ENCODE peak calls at places on chromosomes 1 and 21, in four cellular contexts. One of them, this sample, is unnamed.

GRCh38 chr1:167554028-167554779 is 642 bp upstream of the CREG1 start:
- DNase-seq in DND-41: no peak
- DNase-seq in IMR-90: no peak
- DNase-seq in tibial artery: no peak
- DNase-seq in this sample: no peak

GRCh38 chr1:23600283-23600682 is 41.0 kb upstream of the ID3 start:
- DNase-seq in DND-41: no peak
- DNase-seq in IMR-90: no peak
- DNase-seq in tibial artery: no peak
- DNase-seq in this sample: no peak

GRCh38 chr21:16589046-16589445 is 859.3 kb downstream of the USP25 start:
- DNase-seq in DND-41: no peak
- DNase-seq in IMR-90: no peak
- DNase-seq in tibial artery: no peak
- DNase-seq in this sample: peak; percentile 16

GRCh38 chr1:78060857-78061563 is 15.2 kb downstream of the GIPC2 start:
- DNase-seq in DND-41: no peak
- DNase-seq in IMR-90: no peak
- DNase-seq in tibial artery: no peak
- DNase-seq in this sample: peak; percentile 90

GRCh38 chr1:159307338-159307737 is 5.2 kb downstream of the FCER1A start:
- DNase-seq in DND-41: no peak
- DNase-seq in IMR-90: no peak
- DNase-seq in tibial artery: no peak
- DNase-seq in this sample: no peak

GRCh38 chr1:145926706-145927072 is 595 bp downstream of the RBM8A start:
- DNase-seq in DND-41: no peak
- DNase-seq in IMR-90: no peak
- DNase-seq in tibial artery: no peak
- DNase-seq in this sample: no peak

GRCh38 chr1:206551985-206552325 is 44.6 kb downstream of the RASSF5 start:
- DNase-seq in DND-41: no peak
- DNase-seq in IMR-90: no peak
- DNase-seq in tibial artery: no peak
- DNase-seq in this sample: no peak

GRCh38 chr1:8431028-8431427 is 113.1 kb downstream of the SLC45A1 start:
- DNase-seq in DND-41: peak; percentile 66
- DNase-seq in IMR-90: no peak
- DNase-seq in tibial artery: no peak
- DNase-seq in this sample: no peak

GRCh38 chr1:112209493-112209892 is 186.5 kb upstream of the CTTNBP2NL start:
- DNase-seq in DND-41: no peak
- DNase-seq in IMR-90: no peak
- DNase-seq in tibial artery: no peak
- DNase-seq in this sample: peak; percentile 42

GRCh38 chr1:228315945-228316588 is 90.6 kb downstream of the TRIM11 start:
- DNase-seq in DND-41: no peak
- DNase-seq in IMR-90: no peak
- DNase-seq in tibial artery: peak; percentile 61
- DNase-seq in this sample: no peak

GRCh38 chr1:32754282-32755097 is 51.9 kb upstream of the SYNC start:
- DNase-seq in DND-41: no peak
- DNase-seq in IMR-90: peak; percentile 42
- DNase-seq in tibial artery: no peak
- DNase-seq in this sample: peak; percentile 61

GRCh38 chr1:205348559-205349477 is 7.9 kb downstream of the KLHDC8A start:
- DNase-seq in DND-41: no peak
- DNase-seq in IMR-90: no peak
- DNase-seq in tibial artery: no peak
- DNase-seq in this sample: no peak

GRCh38 chr1:100881687-100882086 is 13.0 kb downstream of the EXTL2 start:
- DNase-seq in DND-41: no peak
- DNase-seq in IMR-90: no peak
- DNase-seq in tibial artery: no peak
- DNase-seq in this sample: no peak

GRCh38 chr1:74513396-74513795 is 985 bp upstream of the LRRC53 start:
- DNase-seq in DND-41: no peak
- DNase-seq in IMR-90: no peak
- DNase-seq in tibial artery: no peak
- DNase-seq in this sample: no peak

GRCh38 chr1:235955777-235956176 is 89.1 kb upstream of the LYST start:
- DNase-seq in DND-41: no peak
- DNase-seq in IMR-90: peak; percentile 67
- DNase-seq in tibial artery: no peak
- DNase-seq in this sample: no peak

GRCh38 chr1:234609528-234610042 is 393 bp downstream of the IRF2BP2 start:
- DNase-seq in DND-41: no peak
- DNase-seq in IMR-90: no peak
- DNase-seq in tibial artery: no peak
- DNase-seq in this sample: no peak

GRCh38 chr1:15508700-15509487 is 15.1 kb downstream of the CASP9 start:
- DNase-seq in DND-41: no peak
- DNase-seq in IMR-90: no peak
- DNase-seq in tibial artery: peak; percentile 21
- DNase-seq in this sample: no peak

GRCh38 chr1:2867087-2867425 is 65.6 kb upstream of the TTC34 start:
- DNase-seq in DND-41: no peak
- DNase-seq in IMR-90: no peak
- DNase-seq in tibial artery: no peak
- DNase-seq in this sample: no peak

GRCh38 chr1:49026230-49026811 is 249.6 kb upstream of the BEND5 start:
- DNase-seq in DND-41: no peak
- DNase-seq in IMR-90: no peak
- DNase-seq in tibial artery: no peak
- DNase-seq in this sample: no peak

GRCh38 chr1:5507340-5507739 is 484.9 kb downstream of the NPHP4 start:
- DNase-seq in DND-41: no peak
- DNase-seq in IMR-90: no peak
- DNase-seq in tibial artery: peak; percentile 51
- DNase-seq in this sample: no peak

GRCh38 chr21:16195476-16195875 is 465.7 kb downstream of the USP25 start:
- DNase-seq in DND-41: no peak
- DNase-seq in IMR-90: peak; percentile 70
- DNase-seq in tibial artery: no peak
- DNase-seq in this sample: peak; percentile 51

GRCh38 chr21:27564684-27565280 is 597.9 kb upstream of the ADAMTS5 start:
- DNase-seq in DND-41: peak; percentile 46
- DNase-seq in IMR-90: peak; percentile 70
- DNase-seq in tibial artery: no peak
- DNase-seq in this sample: peak; percentile 68

GRCh38 chr1:218207194-218207593 is 77.9 kb upstream of the RRP15 start:
- DNase-seq in DND-41: no peak
- DNase-seq in IMR-90: no peak
- DNase-seq in tibial artery: no peak
- DNase-seq in this sample: no peak

GRCh38 chr1:185292237-185292636 is 24.8 kb downstream of the IVNS1ABP start:
- DNase-seq in DND-41: no peak
- DNase-seq in IMR-90: no peak
- DNase-seq in tibial artery: no peak
- DNase-seq in this sample: no peak

GRCh38 chr1:58815680-58816071 is 31.8 kb upstream of the JUN start:
- DNase-seq in DND-41: no peak
- DNase-seq in IMR-90: no peak
- DNase-seq in tibial artery: no peak
- DNase-seq in this sample: peak; percentile 46

GRCh38 chr1:165635823-165636222 is 4.8 kb downstream of the MGST3 start:
- DNase-seq in DND-41: no peak
- DNase-seq in IMR-90: no peak
- DNase-seq in tibial artery: no peak
- DNase-seq in this sample: no peak

GRCh38 chr1:158116311-158116710 is 64.4 kb upstream of the CD1D start:
- DNase-seq in DND-41: no peak
- DNase-seq in IMR-90: no peak
- DNase-seq in tibial artery: no peak
- DNase-seq in this sample: no peak

GRCh38 chr1:158112994-158113758 is 67.5 kb upstream of the CD1D start:
- DNase-seq in DND-41: peak; percentile 76
- DNase-seq in IMR-90: peak; percentile 15
- DNase-seq in tibial artery: no peak
- DNase-seq in this sample: peak; percentile 42

GRCh38 chr1:158115126-158115525 is 65.6 kb upstream of the CD1D start:
- DNase-seq in DND-41: no peak
- DNase-seq in IMR-90: no peak
- DNase-seq in tibial artery: no peak
- DNase-seq in this sample: no peak

GRCh38 chr1:158116768-158117167 is 63.9 kb upstream of the CD1D start:
- DNase-seq in DND-41: no peak
- DNase-seq in IMR-90: no peak
- DNase-seq in tibial artery: no peak
- DNase-seq in this sample: no peak

DNA sequence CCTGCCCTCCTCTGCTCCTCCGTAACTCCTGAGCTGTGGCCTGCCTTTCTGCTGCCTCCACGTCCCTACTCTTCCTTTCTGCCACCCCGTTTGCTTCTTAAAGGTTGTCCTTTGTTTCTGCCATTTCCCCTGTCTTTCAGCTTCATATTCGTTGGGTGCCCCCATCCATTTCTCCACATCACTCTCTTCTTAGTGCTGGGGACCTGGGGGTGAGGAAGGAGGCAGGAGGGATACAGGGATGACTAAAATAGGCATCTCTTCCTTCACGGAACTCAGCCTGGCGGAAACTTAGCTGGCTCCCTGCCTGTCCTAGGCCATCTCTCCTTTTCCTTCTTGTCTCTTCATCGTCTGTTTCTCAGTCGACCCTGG is 67.0 kb upstream of the CD1D start:
- DNase-seq in DND-41: no peak
- DNase-seq in IMR-90: no peak
- DNase-seq in tibial artery: no peak
- DNase-seq in this sample: no peak
- H3K4me3 ChIP-seq in DND-41: peak overlapping the region; percentile 33
- H3K4me3 ChIP-seq in IMR-90: peak overlapping the region; percentile 73
- H3K4me3 ChIP-seq in tibial artery: peak overlapping the region; percentile 49
- H3K4me3 ChIP-seq in this sample: peak overlapping the region; percentile 3

GRCh38 chr1:53725238-53725689 is 13.7 kb downstream of the GLIS1 start:
- DNase-seq in DND-41: no peak
- DNase-seq in IMR-90: peak; percentile 77
- DNase-seq in tibial artery: no peak
- DNase-seq in this sample: no peak
- TF ChIP-seq CTCF in DND-41: no peak
- TF ChIP-seq CTCF in IMR-90: peak; percentile 48
- TF ChIP-seq CTCF in tibial artery: no peak
- TF ChIP-seq CTCF in this sample: no peak

DNA sequence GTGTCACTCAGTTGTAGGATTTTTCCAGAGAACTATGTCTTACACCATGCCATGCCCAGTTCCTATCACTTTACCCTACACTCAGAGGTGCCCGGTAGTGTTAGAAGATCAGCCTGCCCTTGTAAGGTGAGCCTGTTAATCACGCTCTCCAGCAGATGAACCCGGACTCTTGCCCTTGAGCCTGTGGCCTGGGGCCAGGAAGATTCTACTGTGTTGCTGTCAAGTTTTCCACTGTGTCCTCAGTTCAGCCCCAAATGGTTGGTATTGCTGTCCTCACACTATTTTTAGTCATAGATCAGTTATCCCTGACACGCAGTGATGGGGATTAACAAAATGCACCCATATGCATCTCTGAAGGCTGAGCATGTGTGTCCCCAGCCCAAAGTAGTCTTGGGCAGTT is 105.0 kb upstream of the SPAG17 start:
- DNase-seq in DND-41: no peak
- DNase-seq in IMR-90: no peak
- DNase-seq in tibial artery: no peak
- DNase-seq in this sample: no peak
- H3K4me3 ChIP-seq in DND-41: no peak overlapping the region
- H3K4me3 ChIP-seq in IMR-90: no peak overlapping the region
- H3K4me3 ChIP-seq in tibial artery: no peak overlapping the region
- H3K4me3 ChIP-seq in this sample: no peak overlapping the region

DNA sequence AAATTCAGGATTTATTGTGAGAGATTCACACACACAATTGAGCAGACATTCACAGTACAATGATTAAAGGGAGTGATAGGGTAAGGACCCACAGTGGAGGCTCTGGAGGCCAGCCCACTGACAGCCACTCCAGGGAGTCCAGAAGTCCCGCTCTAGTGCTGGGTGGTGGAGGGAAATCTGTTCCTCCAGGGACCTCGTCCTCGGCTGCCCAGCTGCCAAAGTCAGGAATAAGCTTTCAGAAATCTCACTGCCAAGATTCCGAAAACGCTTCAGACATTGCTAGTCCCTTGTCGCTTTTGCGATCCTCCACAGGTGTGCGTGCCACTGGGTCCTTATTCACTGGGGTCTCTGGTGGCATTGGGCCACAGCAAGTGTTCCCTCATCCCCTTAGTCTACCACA is 2.3 kb downstream of the MX1 start:
- DNase-seq in DND-41: no peak
- DNase-seq in IMR-90: no peak
- DNase-seq in tibial artery: peak; percentile 51
- DNase-seq in this sample: no peak
- TF ChIP-seq CTCF in DND-41: no peak
- TF ChIP-seq CTCF in IMR-90: no peak
- TF ChIP-seq CTCF in tibial artery: no peak
- TF ChIP-seq CTCF in this sample: no peak

DNA sequence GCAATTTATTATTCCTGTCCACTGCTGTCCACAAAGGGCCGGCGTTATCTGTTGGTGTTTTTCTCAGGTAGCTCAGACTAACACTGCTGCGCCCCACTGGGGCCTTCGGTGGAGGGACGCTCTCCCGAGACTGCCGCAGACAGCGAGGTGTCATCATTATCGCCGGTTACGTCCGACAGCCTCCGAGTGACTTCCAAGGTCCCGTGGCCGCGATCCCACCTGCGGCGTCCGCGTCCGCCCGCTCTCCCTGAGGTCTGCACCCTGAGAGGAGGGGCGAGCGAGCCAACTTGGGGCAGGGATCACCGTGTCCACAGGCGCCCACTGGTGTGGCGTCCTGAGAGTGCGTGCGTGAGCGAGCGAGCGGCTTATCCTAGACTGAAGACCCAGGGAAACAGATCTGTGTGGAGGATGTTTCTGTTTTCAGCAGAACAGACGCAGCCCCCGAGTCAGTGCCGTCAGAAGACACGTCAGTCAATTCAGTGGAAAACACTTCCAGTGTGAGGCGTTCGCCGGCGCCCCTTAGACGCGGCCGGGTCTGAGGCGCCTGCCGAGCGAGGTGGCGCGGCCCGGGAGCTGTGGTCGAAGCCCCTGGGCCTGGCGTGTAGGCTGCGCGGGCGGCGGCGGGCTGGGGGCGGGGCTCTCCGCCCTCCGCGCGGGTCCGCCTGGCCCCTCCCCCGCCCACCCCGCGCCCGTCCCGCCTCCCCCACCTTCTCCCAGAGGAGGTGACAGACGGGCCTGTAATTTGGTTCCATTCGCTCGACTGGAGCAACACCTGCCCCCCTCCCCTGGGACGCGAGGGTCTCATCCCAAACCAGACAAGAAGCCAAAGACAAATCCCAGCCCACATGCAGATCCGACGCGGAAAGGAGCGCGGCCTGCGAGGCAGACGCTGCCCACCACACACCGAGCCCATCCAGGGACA is 12.6 kb downstream of the NHLH2 start:
- DNase-seq in DND-41: no peak
- DNase-seq in IMR-90: peak; percentile 9
- DNase-seq in tibial artery: no peak
- DNase-seq in this sample: no peak
- H3K4me3 ChIP-seq in DND-41: no peak overlapping the region
- H3K4me3 ChIP-seq in IMR-90: peak overlapping the region; percentile 23
- H3K4me3 ChIP-seq in tibial artery: peak overlapping the region; percentile 53
- H3K4me3 ChIP-seq in this sample: peak overlapping the region; percentile 26

GRCh38 chr21:31731112-31731801 is 661 bp downstream of the SCAF4 start:
- DNase-seq in DND-41: peak; percentile 60
- DNase-seq in IMR-90: no peak
- DNase-seq in tibial artery: peak; percentile 74
- DNase-seq in this sample: no peak
- TF ChIP-seq CTCF in DND-41: no peak
- TF ChIP-seq CTCF in IMR-90: no peak
- TF ChIP-seq CTCF in tibial artery: no peak
- TF ChIP-seq CTCF in this sample: no peak